ENCODE peak calls at places on chromosome 12, in five cellular contexts. R, J, B, Y and U are unnamed samples. For H3K4me1, the result is how much of the 10 kb centered on the place peaks cover.

GRCh38 chr12:40168868-40169267 is 55.9 kb upstream of the LRRK2 start:
- DNase-seq in Y (peak), J (no peak), B (no peak), R (no peak), U (no peak)

GRCh38 chr12:69015017-69015416 is 82.0 kb upstream of the CPM start:
- DNase-seq in B (no peak), J (no peak), R (no peak), Y (no peak), U (no peak)

GRCh38 chr12:58310828-58311273 is 369.5 kb downstream of the ATP23 start:
- DNase-seq in Y (no peak), R (peak), J (peak), B (peak), U (no peak)

GRCh38 chr12:98295681-98296080 is 219.7 kb upstream of the TMPO start:
- DNase-seq in Y (no peak), J (no peak), B (no peak), R (no peak), U (no peak)

GRCh38 chr12:106974525-106974924 is 12.4 kb downstream of the MTERF2 start:
- DNase-seq in R (no peak), J (peak), Y (no peak), B (peak), U (no peak)

GRCh38 chr12:90695415-90695814 is 259.6 kb downstream of the CCER1 start:
- DNase-seq in R (no peak), J (no peak), Y (no peak), B (no peak), U (no peak)

GRCh38 chr12:115000038-115000437 is 316.1 kb upstream of the TBX3 start:
- DNase-seq in Y (peak), J (peak), B (no peak), R (peak), U (peak)

GRCh38 chr12:47281667-47282171 is 202.0 kb upstream of the AMIGO2 start:
- DNase-seq in R (no peak), Y (no peak), B (peak), J (no peak), U (no peak)

GRCh38 chr12:68746572-68747180 is 700 bp downstream of the SLC35E3 start:
- DNase-seq in R (peak), B (peak), J (peak), Y (peak), U (no peak)

GRCh38 chr12:131674373-131674772 is 36.5 kb upstream of the SFSWAP start:
- DNase-seq in R (no peak), Y (no peak), B (no peak), J (no peak), U (no peak)

GRCh38 chr12:32201096-32201495 is 94.4 kb downstream of the BICD1 start:
- DNase-seq in R (no peak), J (no peak), B (no peak), Y (no peak), U (no peak)

GRCh38 chr12:89924191-89924590 is 215.6 kb upstream of the ATP2B1 start:
- DNase-seq in J (no peak), Y (no peak), B (no peak), R (no peak), U (no peak)

GRCh38 chr12:122825773-122826724 is 9.2 kb upstream of the HIP1R start:
- DNase-seq in Y (no peak), J (no peak), B (peak), R (peak), U (no peak)

GRCh38 chr12:94100254-94100653 is 48.1 kb upstream of the PLXNC1 start:
- DNase-seq in J (no peak), B (peak), R (peak), Y (no peak), U (no peak)

GRCh38 chr12:106109168-106109910 is 29.4 kb downstream of the NUAK1 start:
- DNase-seq in Y (no peak), J (no peak), R (no peak), B (no peak), U (no peak)

GRCh38 chr12:41242613-41243012 is 54.5 kb downstream of the PDZRN4 start:
- DNase-seq in B (no peak), J (no peak), R (no peak), Y (no peak), U (no peak)

GRCh38 chr12:90333939-90334338 is 621.0 kb downstream of the CCER1 start:
- DNase-seq in Y (no peak), J (no peak), B (no peak), R (peak), U (no peak)

GRCh38 chr12:132490481-132491348 is 764 bp downstream of the FBRSL1 start:
- DNase-seq in Y (no peak), B (peak), J (no peak), R (no peak), U (no peak)

GRCh38 chr12:85237320-85237719 is 42.7 kb upstream of the ALX1 start:
- DNase-seq in B (no peak), R (no peak), J (no peak), Y (no peak), U (no peak)

GRCh38 chr12:103169-103981 is 36.8 kb downstream of the IQSEC3 start:
- DNase-seq in R (peak), J (no peak), B (peak), Y (no peak), U (peak)

DNA sequence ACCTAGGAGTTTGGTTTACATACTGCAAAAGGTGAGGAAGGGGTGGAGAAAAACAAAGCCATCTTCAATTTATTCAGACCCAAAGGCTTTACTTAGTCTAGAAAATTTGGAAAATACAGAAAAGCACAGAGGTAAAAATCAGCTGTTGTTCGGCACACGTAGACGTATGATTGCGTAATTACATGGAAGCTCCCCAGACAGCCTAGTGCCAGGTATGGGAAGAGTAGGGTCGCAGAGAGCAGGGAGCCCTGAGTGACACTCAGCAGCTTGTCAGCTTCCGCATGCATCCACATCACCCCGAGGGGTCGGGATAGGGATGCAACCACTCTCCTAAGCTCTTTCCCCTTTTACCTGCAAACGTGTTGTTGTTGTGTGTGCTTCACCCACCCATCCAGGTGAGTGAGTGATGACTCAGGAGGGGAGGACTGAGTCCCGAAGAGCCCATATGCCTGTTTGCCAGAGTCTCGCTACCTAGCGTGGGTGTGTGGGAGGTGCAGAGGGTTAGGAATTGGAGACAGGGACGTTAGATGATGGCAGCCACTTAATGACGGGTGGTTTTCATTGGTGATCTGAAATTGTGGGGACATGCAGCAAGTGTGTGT is 20.1 kb downstream of the PIWIL1 start:
- DNase-seq in B (no peak), Y (no peak), R (no peak), J (no peak), U (no peak)
- TF ChIP-seq EP300 in B (no peak), Y (no peak), R (no peak), J (no peak), U (no peak)

DNA sequence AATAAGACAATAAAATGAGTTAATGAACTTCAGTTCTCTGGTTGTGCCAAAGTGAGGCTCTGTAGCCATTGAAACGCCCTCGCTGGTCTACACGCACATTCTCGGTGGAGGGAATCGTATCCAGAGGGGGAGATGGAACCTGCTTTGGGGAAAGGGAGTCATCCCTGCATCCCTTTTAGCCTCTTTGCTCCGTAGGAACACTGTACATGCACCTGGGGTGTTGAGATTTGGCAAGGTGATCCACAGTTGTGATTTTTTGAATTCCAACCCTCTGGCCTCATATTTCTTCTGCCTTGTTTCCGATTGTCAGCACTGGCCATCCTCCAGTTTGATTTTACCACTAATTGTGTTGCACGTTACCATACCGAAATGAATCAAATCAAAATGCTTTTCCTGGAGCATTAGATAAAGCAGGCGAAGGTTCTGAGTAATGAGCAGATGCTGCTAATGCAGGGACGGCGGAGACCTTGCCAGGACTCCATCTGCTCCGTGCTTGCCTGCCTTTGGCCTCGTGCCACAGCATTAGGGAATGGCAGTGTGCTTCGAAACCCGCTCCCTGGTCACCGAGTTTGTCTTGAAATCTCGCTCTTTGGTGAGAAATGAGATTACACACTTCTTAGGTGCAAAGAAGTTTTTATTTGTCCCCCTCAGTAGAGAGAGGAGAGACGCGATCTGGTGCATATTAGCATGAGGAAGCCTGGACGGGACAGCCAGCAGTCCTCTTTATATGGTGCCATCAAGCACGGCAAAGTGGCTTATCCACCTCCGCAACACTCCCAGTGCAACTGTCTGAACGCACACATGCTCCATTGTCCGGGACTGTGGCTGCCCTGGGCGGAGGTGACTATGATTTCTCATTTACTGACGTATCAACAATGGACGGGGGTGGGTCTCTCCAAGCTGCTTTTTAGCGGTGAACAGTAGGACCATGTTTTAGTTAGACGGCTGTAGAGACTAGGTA is 59.1 kb downstream of the FBXW8 start:
- DNase-seq in Y (no peak), B (no peak), R (no peak), J (no peak), U (no peak)
- TF ChIP-seq KDM1A in Y (no peak), B (no peak), R (no peak), J (no peak), U (no peak)

DNA sequence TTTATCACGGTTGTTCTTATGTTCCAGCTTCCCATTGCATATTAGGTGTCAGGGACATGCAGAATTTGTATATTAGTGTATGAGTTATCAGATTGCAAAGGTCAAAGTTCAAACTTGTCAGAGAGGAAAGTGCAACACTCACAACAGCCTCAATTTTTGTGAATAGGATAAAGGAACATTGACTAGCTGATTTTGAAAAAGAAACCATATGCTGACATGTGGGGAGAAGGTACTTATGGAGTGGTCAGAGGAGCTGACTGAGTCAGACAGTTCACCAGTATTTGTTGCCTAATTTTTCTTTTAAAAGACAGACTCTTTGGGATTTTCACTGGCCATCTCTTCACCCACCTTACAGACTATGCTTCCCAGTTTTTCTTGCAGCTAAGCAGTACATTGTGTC is 222.1 kb downstream of the C12orf50 start:
- DNase-seq in Y (no peak), J (no peak), R (no peak), B (no peak), U (no peak)
- H3K4me1 ChIP-seq in Y (under half), J (under half), R (half or more), B (under half), U (under half)

DNA sequence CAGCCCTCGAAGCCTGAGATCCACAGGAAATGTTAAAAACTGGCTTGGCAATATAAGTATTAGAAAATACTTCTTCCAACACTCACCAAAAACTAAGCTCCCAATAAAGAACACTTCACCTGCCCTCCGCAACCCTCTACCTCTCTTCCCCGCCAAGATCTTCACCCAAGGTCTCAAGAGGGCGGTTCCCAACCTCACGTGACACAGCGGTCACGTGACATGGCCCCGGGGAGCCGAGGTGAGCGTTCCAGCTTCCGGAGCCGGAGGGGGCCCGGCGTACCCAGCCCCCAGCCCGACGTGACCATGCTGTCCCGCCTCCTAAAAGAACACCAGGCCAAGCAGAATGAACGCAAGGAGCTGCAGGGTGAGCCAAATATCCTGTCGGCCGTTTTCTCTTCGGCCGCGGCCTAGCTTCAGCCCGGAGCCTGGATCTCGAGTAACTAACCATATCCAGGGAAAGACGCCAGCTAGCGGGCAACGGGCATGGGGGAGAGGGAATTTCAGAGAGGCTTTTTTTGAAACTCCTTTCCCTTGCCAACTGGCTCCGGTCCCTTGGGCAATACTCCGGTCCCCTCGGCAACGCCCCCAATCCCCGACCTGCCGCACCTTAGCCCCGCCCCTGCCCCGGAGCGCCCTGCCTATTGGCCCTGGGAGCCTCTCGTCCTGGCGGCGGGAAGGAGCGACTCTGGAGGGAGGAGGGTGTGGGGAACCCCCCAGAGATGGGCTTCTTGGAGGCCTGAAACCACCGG is at the start of gene BLOC1S1:
- DNase-seq in J (peak), R (peak), B (peak), Y (peak), U (peak)
- TF ChIP-seq EP300 in J (peak), R (no peak), B (peak), Y (no peak), U (peak)

GRCh38 chr12:27015730-27016076 is 1.5 kb upstream of the TM7SF3 start:
- DNase-seq in J (no peak), R (peak), Y (no peak), B (peak), U (no peak)
- TF ChIP-seq KDM1A in J (no peak), R (no peak), Y (no peak), B (no peak), U (no peak)

GRCh38 chr12:104295954-104296353 is 7.6 kb upstream of the EID3 start:
- DNase-seq in J (no peak), Y (no peak), B (no peak), R (peak), U (no peak)
- H3K4me1 ChIP-seq in J (half or more), Y (under half), B (under half), R (half or more), U (under half)

GRCh38 chr12:79267580-79267979 is 403.0 kb downstream of the SYT1 start:
- DNase-seq in R (no peak), J (no peak), B (no peak), Y (no peak), U (no peak)

GRCh38 chr12:79262938-79263337 is 398.4 kb downstream of the SYT1 start:
- DNase-seq in J (no peak), R (no peak), B (no peak), Y (no peak), U (no peak)

GRCh38 chr12:79260923-79261322 is 396.3 kb downstream of the SYT1 start:
- DNase-seq in Y (no peak), J (no peak), R (no peak), B (no peak), U (no peak)

DNA sequence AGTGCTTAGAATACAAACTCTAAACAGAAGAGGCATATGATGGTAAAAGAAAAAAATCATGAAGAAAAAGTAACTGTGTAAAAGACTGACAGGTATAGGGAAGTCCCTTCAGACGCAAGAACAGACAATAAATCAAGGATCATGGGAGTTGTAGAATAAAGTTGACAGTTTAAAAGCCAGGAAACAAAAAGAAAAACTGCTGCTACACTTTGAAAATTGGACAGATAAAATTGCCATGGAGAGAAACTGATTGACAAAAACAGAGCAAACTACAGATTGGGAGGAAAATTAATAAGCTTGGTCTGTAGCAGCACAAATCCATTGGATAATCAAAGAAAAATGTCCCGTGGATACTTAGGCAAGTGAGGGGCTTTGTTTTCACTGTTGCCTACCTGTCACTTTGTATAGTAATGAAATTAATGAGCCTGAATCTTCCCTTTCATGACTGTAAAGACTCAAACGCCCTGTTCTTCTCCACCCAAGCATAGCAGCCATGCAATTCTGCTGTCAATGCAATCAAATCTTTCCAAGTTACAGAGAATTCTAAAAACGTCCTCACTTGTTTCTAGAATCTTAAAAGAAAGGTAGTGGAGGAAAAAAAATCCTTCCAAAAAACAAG is 402.0 kb downstream of the SYT1 start:
- DNase-seq in J (no peak), Y (no peak), R (no peak), B (no peak), U (no peak)
- TF ChIP-seq EP300 in J (no peak), Y (no peak), R (no peak), B (no peak), U (no peak)

DNA sequence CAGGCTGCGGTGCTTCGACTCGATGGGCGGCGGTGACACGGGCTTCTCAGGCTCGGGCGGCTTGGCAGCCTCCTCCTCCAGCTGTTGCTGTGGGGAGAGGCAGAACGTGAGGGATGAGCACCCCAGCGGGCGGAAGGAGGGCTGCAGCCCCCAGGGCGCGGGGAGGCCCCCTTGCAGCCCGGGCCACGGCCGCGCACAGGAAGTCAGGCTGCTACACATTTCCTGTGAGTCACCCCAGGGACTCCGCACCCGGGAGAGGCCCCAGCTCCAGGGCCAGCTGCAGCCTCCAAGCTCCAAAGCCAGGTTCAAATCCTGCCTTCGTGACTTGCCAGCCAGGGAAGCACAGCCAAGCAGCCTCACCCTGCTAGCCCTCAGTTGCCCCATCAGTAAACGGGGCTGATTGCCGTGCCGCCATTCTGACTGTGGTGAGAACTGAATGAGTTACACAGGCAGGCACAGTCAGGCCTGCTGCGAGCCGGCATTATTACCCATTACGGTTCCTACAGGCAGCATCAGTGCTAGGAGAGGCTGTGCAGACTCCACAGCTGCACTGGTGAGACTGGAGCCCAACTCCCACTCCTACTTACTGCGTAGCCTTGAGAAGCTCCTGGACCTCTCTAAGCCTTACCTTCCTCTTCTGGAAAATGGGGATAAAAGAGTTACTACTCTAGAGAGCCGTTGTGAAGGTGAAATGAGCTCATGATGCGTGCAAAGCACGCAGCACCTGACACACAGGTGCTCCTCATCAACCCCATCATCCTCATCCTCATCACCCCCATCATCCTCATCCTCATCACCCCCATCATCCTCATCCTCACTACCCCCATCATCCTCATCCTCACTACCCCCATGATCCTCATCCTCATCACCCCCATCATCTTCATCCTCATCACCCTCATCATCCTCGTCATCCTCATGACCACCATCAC is 100.9 kb downstream of the NCOR2 start:
- DNase-seq in Y (no peak), R (peak), J (no peak), B (no peak), U (no peak)
- TF ChIP-seq KDM1A in Y (no peak), R (peak), J (no peak), B (no peak), U (no peak)

GRCh38 chr12:4828176-4828575 is 81.5 kb upstream of the KCNA1 start:
- DNase-seq in J (no peak), B (no peak), Y (no peak), R (no peak), U (no peak)
- H3K4me1 ChIP-seq in J (under half), B (under half), Y (under half), R (under half), U (under half)